ENCODE peak calls at places on chromosome 10, in four cellular contexts. D is K562, H is NB4, C is A549. Z is an unnamed sample.

GRCh38 chr10:6204341-6205191 is 1.8 kb downstream of the PFKFB3 start:
- DNase-seq in D (no peak), H (peak), C (no peak), Z (peak)

GRCh38 chr10:37566336-37566735 is 291.1 kb downstream of the ZNF248 start:
- DNase-seq in D (no peak), H (no peak), C (no peak), Z (no peak)

GRCh38 chr10:127410030-127410429 is 139.1 kb upstream of the NPS start:
- DNase-seq in D (no peak), H (no peak), C (no peak), Z (no peak)

GRCh38 chr10:10726101-10726500 is 291.6 kb upstream of the CELF2 start:
- DNase-seq in D (no peak), H (no peak), C (no peak), Z (no peak)

GRCh38 chr10:129307141-129307540 is 159.9 kb upstream of the MGMT start:
- DNase-seq in D (no peak), H (no peak), C (no peak), Z (no peak)

GRCh38 chr10:11959966-11960365 is 82.6 kb downstream of the UPF2 start:
- DNase-seq in D (no peak), H (no peak), C (no peak), Z (no peak)

GRCh38 chr10:73819513-73820093 is 8.2 kb upstream of the NDST2 start:
- DNase-seq in D (no peak), H (no peak), C (no peak), Z (no peak)

GRCh38 chr10:122142652-122143237 is 128.4 kb upstream of the BTBD16 start:
- DNase-seq in D (peak), H (peak), C (peak), Z (peak)

GRCh38 chr10:11875499-11876281 is 52.5 kb downstream of the PROSER2 start:
- DNase-seq in D (peak), H (no peak), C (peak), Z (no peak)

GRCh38 chr10:131580076-131580652 is 268.6 kb upstream of the TCERG1L start:
- DNase-seq in D (no peak), H (no peak), C (no peak), Z (no peak)

GRCh38 chr10:91206427-91206826 is 14.0 kb upstream of the PCGF5 start:
- DNase-seq in D (no peak), H (peak), C (no peak), Z (no peak)

GRCh38 chr10:131946321-131946751 is 35.4 kb downstream of the BNIP3 start:
- DNase-seq in D (no peak), H (no peak), C (peak), Z (no peak)

GRCh38 chr10:9076066-9076465 is 1021.6 kb downstream of the GATA3 start:
- DNase-seq in D (no peak), H (no peak), C (no peak), Z (no peak)

GRCh38 chr10:43348511-43349312 is 22.7 kb upstream of the FXYD4 start:
- DNase-seq in D (peak), H (peak), C (peak), Z (peak)

GRCh38 chr10:132123606-132124005 is 57.9 kb downstream of the JAKMIP3 start:
- DNase-seq in D (no peak), H (no peak), C (no peak), Z (no peak)

GRCh38 chr10:99292159-99292558 is 37.0 kb upstream of the CNNM1 start:
- DNase-seq in D (no peak), H (no peak), C (no peak), Z (no peak)

GRCh38 chr10:71725249-71725648 is 5.7 kb upstream of the C10orf105 start:
- DNase-seq in D (no peak), H (no peak), C (no peak), Z (no peak)

GRCh38 chr10:71725998-71726672 is 6.6 kb upstream of the C10orf105 start:
- DNase-seq in D (peak), H (peak), C (peak), Z (no peak)

GRCh38 chr10:71728218-71728737 is 8.7 kb upstream of the C10orf105 start:
- DNase-seq in D (no peak), H (peak), C (peak), Z (no peak)

GRCh38 chr10:71727429-71728217 is 8.0 kb upstream of the C10orf105 start:
- DNase-seq in D (no peak), H (peak), C (no peak), Z (no peak)

GRCh38 chr10:71726673-71727428 is 7.3 kb upstream of the C10orf105 start:
- DNase-seq in D (no peak), H (peak), C (no peak), Z (no peak)
- TF ChIP-seq MAX in D (no peak), H (no peak), C (no peak), Z (no peak)

DNA sequence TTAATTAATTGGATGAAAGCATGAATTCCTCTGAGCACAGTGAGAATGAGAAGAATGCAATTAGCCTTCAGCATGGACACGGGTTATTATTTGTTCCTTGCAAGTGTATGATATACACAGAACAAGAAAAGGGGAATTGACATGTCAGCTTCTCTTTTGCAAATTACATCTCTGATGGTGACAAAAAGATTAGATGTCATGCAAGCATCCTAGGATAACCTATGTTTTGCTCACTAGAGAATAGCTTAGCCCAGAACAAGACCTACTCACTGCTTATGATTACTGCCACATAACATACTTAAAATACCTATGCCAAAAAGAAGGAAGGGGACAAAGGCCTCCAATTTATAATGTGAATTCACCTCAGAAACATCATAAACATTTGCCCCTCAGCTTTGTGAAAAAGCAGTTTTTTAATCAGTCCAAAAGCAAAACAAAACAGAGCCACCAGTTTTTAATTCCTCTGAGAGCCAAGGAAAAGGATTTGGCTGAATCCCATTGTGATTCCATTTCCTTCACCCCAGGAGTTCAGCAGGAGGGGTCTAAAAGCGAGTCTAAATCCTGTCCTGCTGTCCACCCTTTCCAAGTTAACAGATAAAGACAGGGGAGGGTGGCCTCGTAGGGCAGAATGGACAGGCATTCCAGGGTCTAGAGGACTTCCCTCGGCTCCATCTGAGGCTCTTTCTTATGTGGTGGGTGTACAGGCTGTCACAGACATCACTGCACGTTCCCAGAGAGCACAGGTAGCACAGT is 120.1 kb downstream of the ABLIM1 start:
- DNase-seq in D (no peak), H (no peak), C (no peak), Z (no peak)
- TF ChIP-seq MAX in D (no peak), H (no peak), C (no peak), Z (no peak)

DNA sequence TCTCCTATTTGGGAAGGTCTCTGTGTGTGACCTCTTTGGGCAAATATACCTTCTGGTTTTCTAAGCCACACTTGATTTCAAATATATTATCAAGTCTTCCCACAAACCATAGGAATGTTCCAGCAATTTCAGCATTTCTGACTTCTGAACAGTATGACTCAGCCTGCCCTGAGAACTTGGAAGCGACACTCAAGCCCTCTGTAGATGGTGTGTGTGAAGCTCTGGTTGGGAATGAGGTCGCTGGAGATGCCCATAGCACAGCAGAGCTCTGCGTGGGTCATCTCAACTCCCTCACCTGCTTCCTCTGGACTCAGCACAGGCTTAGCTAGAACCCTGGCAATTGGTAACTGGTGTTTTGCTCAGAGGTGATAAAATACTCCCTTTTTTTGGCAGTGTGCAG is 87.3 kb upstream of the NRP1 start:
- DNase-seq in D (no peak), H (no peak), C (peak), Z (no peak)
- TF ChIP-seq MAX in D (no peak), H (no peak), C (no peak), Z (no peak)

DNA sequence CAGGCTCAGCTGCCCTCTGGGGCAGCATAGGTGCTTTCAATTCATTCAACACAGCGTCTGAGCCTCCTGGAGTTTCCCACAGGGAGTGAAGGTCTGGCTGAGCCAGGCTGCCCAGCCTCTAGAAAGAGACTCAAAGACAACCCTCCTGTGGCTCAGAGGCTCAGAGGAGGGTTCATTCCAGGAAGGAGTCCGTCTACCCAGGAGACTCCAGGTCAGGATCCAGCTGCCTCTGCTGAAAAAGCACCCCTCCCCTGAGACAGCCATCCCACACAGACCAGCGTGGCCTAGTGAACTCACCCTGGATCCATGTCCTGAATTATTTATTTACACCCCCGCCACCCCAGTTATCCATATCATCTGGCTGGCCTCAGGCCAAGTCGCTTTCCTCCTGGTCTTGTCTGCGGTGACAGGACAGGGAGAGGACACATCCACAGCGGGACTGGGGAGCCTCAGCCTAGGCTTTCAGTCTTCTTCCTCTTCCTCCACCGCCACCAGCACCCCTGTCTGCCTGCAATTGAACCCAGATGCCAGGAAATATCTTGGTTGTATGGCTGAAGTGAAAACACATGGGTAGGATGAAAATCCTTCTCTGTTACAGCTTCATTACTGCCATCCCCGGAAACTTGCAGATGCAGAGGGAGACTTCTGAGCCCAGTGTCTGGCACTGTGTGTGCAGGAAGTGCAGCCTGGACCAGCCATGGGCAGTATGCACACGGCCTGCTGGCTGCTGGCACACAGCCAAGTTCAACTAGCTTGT is 44.0 kb upstream of the COL13A1 start:
- DNase-seq in D (no peak), H (no peak), C (no peak), Z (no peak)
- TF ChIP-seq MAX in D (no peak), H (no peak), C (no peak), Z (no peak)

Z was measured in H1.